ENCODE peak calls at places on chromosomes 11 and 22, in four cellular contexts. T is K562, I is GM12878, Q is HepG2. M is an unnamed sample.

GRCh38 chr11:108324587-108324986 is 101.7 kb downstream of the ATM start:
- DNase-seq in I (no peak), T (no peak), Q (no peak), M (no peak)

GRCh38 chr11:119990306-119991021 is 147.4 kb downstream of the TRIM29 start:
- DNase-seq in Q (no peak), T (no peak), I (no peak), M (no peak)

GRCh38 chr22:32800158-32800557 is 1.3 kb upstream of the TIMP3 start:
- DNase-seq in T (no peak), Q (no peak), I (no peak), M (no peak)

GRCh38 chr11:9957072-9957471 is 293.2 kb downstream of the SWAP70 start:
- DNase-seq in I (no peak), T (no peak), Q (no peak), M (no peak)

GRCh38 chr11:72856065-72856464 is 41.9 kb downstream of the ATG16L2 start:
- DNase-seq in T (no peak), Q (no peak), I (no peak), M (no peak)

GRCh38 chr11:128936546-128937275 is 6.0 kb downstream of the TP53AIP1 start:
- DNase-seq in Q (peak; percentile 58), T (no peak), I (no peak), M (no peak)

GRCh38 chr11:92859290-92859689 is 110.2 kb upstream of the MTNR1B start:
- DNase-seq in T (no peak), Q (no peak), I (no peak), M (no peak)

GRCh38 chr22:27203276-27203660 is 545.9 kb downstream of the MIAT start:
- DNase-seq in I (no peak), T (no peak), Q (no peak), M (no peak)

GRCh38 chr11:93290061-93290460 is 40.5 kb upstream of the DEUP1 start:
- DNase-seq in Q (no peak), T (no peak), I (no peak), M (no peak)

GRCh38 chr11:70849031-70849430 is 403.3 kb downstream of the SHANK2 start:
- DNase-seq in Q (no peak), I (no peak), T (no peak), M (no peak)

GRCh38 chr22:32534252-32535215 is 59.9 kb downstream of the FBXO7 start:
- DNase-seq in I (no peak), Q (peak; percentile 87), T (no peak), M (no peak)

GRCh38 chr11:65442952-65443351 is 20.4 kb downstream of the NEAT1 start:
- DNase-seq in T (no peak), I (no peak), Q (no peak), M (no peak)

GRCh38 chr11:69172674-69173073 is 16.9 kb downstream of the SMIM38 start:
- DNase-seq in T (no peak), Q (no peak), I (no peak), M (no peak)

GRCh38 chr22:50002791-50003190 is 9.8 kb downstream of the IL17REL start:
- DNase-seq in I (no peak), T (no peak), Q (no peak), M (peak; percentile 2)

GRCh38 chr11:120324932-120325810 is at the start of gene TLCD5:
- DNase-seq in T (peak; percentile 69), Q (peak; percentile 53), I (no peak), M (peak; percentile 77)

GRCh38 chr11:11036185-11037161 is 178.6 kb upstream of the ZBED5 start:
- DNase-seq in I (no peak), Q (peak; percentile 64), T (peak; percentile 38), M (peak; percentile 57)

GRCh38 chr11:128421577-128421976 is 165.8 kb downstream of the ETS1 start:
- DNase-seq in T (no peak), I (no peak), Q (no peak), M (no peak)

GRCh38 chr11:133787379-133788103 is 57.8 kb downstream of the SPATA19 start:
- DNase-seq in Q (no peak), I (no peak), T (no peak), M (peak; percentile 59)
- TF ChIP-seq SP1 in Q (no peak), I (no peak), T (no peak), M (no peak)

GRCh38 chr11:36249271-36249670 is 40.0 kb downstream of the COMMD9 start:
- DNase-seq in T (no peak), Q (no peak), I (no peak), M (no peak)

GRCh38 chr11:36247493-36247892 is 41.7 kb downstream of the COMMD9 start:
- DNase-seq in I (no peak), Q (no peak), T (no peak), M (no peak)

GRCh38 chr11:36253238-36253637 is 36.0 kb downstream of the COMMD9 start:
- DNase-seq in Q (no peak), T (no peak), I (no peak), M (no peak)

GRCh38 chr11:36254739-36255138 is 34.5 kb downstream of the COMMD9 start:
- DNase-seq in I (no peak), T (no peak), Q (no peak), M (no peak)

GRCh38 chr11:36251716-36252307 is 37.4 kb downstream of the COMMD9 start:
- DNase-seq in T (no peak), Q (no peak), I (no peak), M (no peak)
- TF ChIP-seq BHLHE40 in T (no peak), Q (no peak), I (no peak), M (no peak)

GRCh38 chr11:26418391-26418790 is 86.5 kb downstream of the ANO3 start:
- DNase-seq in Q (no peak), T (no peak), I (no peak), M (no peak)

DNA sequence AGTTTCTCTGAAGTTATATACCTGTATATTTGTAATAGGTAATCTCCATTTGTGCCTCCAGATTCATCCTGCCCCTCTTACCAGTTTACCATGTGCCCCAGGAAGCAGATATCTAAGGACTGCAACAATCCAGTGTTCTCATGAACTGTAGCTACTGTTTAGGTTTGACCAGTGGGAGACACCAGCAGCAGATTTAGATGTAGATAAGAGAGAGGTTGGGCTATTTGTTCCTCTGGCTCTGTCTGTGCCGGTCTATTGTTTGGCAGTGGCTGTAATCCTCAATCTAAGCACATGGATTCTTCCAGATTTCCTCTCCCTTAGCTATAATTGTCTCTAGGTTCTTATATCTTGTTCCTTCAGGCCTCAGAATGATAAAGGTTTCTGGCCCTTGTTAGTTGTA is 88.4 kb downstream of the ANO3 start:
- DNase-seq in Q (no peak), T (no peak), I (no peak), M (no peak)
- TF ChIP-seq SP1 in Q (no peak), T (no peak), I (no peak), M (no peak)

GRCh38 chr22:19358195-19358594 is 66.7 kb upstream of the CLTCL1 start:
- DNase-seq in I (no peak), Q (no peak), T (no peak), M (peak; percentile 3)

GRCh38 chr22:19358703-19359553 is 67.4 kb upstream of the CLTCL1 start:
- DNase-seq in I (no peak), T (no peak), Q (no peak), M (peak; percentile 5)

GRCh38 chr22:19356708-19357269 is 65.3 kb upstream of the CLTCL1 start:
- DNase-seq in I (no peak), T (no peak), Q (no peak), M (no peak)

GRCh38 chr22:19355413-19356157 is 64.1 kb upstream of the CLTCL1 start:
- DNase-seq in I (no peak), T (no peak), Q (no peak), M (no peak)

GRCh38 chr22:19357270-19358105 is 66.0 kb upstream of the CLTCL1 start:
- DNase-seq in T (no peak), Q (no peak), I (no peak), M (peak; percentile 5)
- TF ChIP-seq BHLHE40 in T (no peak), Q (no peak), I (no peak), M (no peak)

DNA sequence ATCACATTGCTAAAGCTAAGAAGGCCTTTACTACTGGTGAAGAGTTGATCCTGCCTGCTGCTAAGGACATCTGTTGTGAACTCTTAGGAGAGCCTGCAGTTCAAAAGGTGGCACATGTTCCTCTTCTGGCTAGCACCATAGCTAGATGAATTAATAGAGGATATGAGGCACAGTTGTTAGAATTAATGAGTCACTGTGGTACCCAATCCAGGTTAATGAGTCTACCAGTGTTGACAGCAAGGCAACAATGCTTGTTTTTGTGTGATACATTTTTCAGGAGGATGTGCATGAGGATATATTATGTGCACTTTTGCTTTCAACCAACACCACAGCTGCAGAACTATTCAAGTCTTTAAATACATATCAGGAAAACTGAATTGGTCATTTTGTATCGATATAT is 12.0 kb downstream of the C11orf58 start:
- DNase-seq in Q (no peak), T (no peak), I (no peak), M (no peak)
- TF ChIP-seq SP1 in Q (no peak), T (no peak), I (no peak), M (no peak)

GRCh38 chr22:44088976-44089570 is 65.0 kb downstream of the PARVB start:
- DNase-seq in T (no peak), Q (no peak), I (no peak), M (no peak)

GRCh38 chr22:44089717-44090570 is 65.8 kb downstream of the PARVB start:
- DNase-seq in I (no peak), Q (no peak), T (no peak), M (no peak)

GRCh38 chr22:44085743-44086741 is 61.9 kb downstream of the PARVB start:
- DNase-seq in I (peak; percentile 27), T (peak; percentile 17), Q (peak; percentile 43), M (peak; percentile 40)

GRCh38 chr22:44084044-44084772 is 60.1 kb downstream of the PARVB start:
- DNase-seq in Q (no peak), I (no peak), T (no peak), M (no peak)

DNA sequence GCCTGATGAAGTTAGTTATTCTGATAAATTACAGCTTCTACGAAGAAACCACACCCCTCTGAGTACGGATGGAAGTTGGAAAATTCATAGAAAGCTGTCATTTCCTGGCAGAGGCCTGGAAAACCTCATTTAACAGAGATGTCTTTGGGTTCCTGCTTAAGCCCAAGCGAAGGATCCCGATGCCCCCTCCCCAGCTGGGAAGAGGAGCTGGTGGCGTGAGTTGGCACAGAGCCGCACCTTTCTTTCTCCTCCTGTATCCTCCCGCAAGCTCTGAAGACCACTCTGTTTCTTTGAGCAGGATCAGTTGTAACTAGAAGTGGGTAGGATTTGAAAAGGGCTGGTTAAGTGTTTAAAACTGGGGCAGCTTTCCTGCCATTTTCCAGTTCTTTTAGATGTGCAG is 62.7 kb downstream of the PARVB start:
- DNase-seq in I (no peak), Q (no peak), T (no peak), M (no peak)
- TF ChIP-seq BHLHE40 in I (no peak), Q (no peak), T (no peak), M (no peak)